ENCODE peak calls at places on chromosome 18, in four cellular contexts. J is NCI-H2029 treated with DMSO at 0.1 percent for 48 hours; B is CD8-positive, alpha-beta memory T cell; H is NCI-H1694. F is an unnamed sample.

GRCh38 chr18:35131387-35132283 is 90.4 kb downstream of the MAPRE2 start:
- DNase-seq in H (no peak), J (no peak), B (no peak), F (no peak)

GRCh38 chr18:34773961-34774754 is 64.1 kb downstream of the DTNA start:
- DNase-seq in J (peak), B (no peak), H (no peak), F (no peak)

GRCh38 chr18:58402247-58402646 is 226.6 kb downstream of the ALPK2 start:
- DNase-seq in H (no peak), J (no peak), B (no peak), F (no peak)

GRCh38 chr18:10771053-10771709 is 245.4 kb downstream of the NAPG start:
- DNase-seq in H (no peak), B (no peak), J (no peak), F (no peak)

GRCh38 chr18:47280121-47280520 is 28.7 kb upstream of the SKOR2 start:
- DNase-seq in J (no peak), H (no peak), B (no peak), F (no peak)

GRCh38 chr18:41378628-41379027 is 576.4 kb upstream of the PIK3C3 start:
- DNase-seq in J (no peak), B (no peak), H (no peak), F (no peak)

GRCh38 chr18:75840131-75840530 is 412.6 kb upstream of the SMIM21 start:
- DNase-seq in H (no peak), B (no peak), J (no peak), F (no peak)

GRCh38 chr18:74896390-74896991 is 298.8 kb downstream of the ZNF407 start:
- DNase-seq in B (peak), J (no peak), H (no peak), F (peak)

GRCh38 chr18:35311506-35311905 is 21.5 kb upstream of the ZSCAN30 start:
- DNase-seq in J (no peak), B (no peak), H (no peak), F (no peak)

GRCh38 chr18:48639772-48640432 is 101.1 kb downstream of the CTIF start:
- DNase-seq in J (no peak), B (no peak), H (no peak), F (no peak)

GRCh38 chr18:64164883-64165282 is 16.0 kb upstream of the LINC00305 start:
- DNase-seq in H (no peak), B (no peak), J (no peak), F (no peak)

GRCh38 chr18:79394438-79395307 is 1.1 kb upstream of the NFATC1 start:
- DNase-seq in J (no peak), H (no peak), B (peak), F (peak)

GRCh38 chr18:22883189-22883588 is 49.9 kb upstream of the RBBP8 start:
- DNase-seq in J (no peak), H (no peak), B (no peak), F (no peak)

GRCh38 chr18:8461544-8461943 is 147.7 kb upstream of the RAB12 start:
- DNase-seq in J (no peak), H (no peak), B (no peak), F (no peak)

GRCh38 chr18:9835112-9835755 is 50.5 kb upstream of the TXNDC2 start:
- DNase-seq in H (no peak), B (no peak), J (peak), F (no peak)

GRCh38 chr18:31723998-31724711 is 36.5 kb downstream of the SLC25A52 start:
- DNase-seq in J (no peak), B (no peak), H (no peak), F (no peak)

GRCh38 chr18:22424564-22424963 is 6.8 kb upstream of the CTAGE1 start:
- DNase-seq in H (no peak), J (no peak), B (no peak), F (no peak)

GRCh38 chr18:25669741-25670140 is 317.8 kb upstream of the ZNF521 start:
- DNase-seq in B (no peak), H (no peak), J (no peak), F (no peak)

GRCh38 chr18:60372598-60372997 is at the start of gene MC4R:
- DNase-seq in J (peak), H (peak), B (no peak), F (peak)

GRCh38 chr18:50341443-50341842 is 33.4 kb upstream of the SKA1 start:
- DNase-seq in B (no peak), H (no peak), J (no peak), F (no peak)

GRCh38 chr18:30987479-30988241 is 54.9 kb downstream of the DSC3 start:
- DNase-seq in J (no peak), H (no peak), B (no peak), F (no peak)

GRCh38 chr18:22930089-22930713 is 2.9 kb upstream of the RBBP8 start:
- DNase-seq in B (peak), H (peak), J (peak), F (peak)

GRCh38 chr18:9653390-9653789 is 39.0 kb upstream of the PPP4R1 start:
- DNase-seq in J (no peak), H (no peak), B (no peak), F (no peak)

GRCh38 chr18:2654105-2654827 is 1.3 kb upstream of the SMCHD1 start:
- DNase-seq in H (no peak), B (no peak), J (no peak), F (no peak)

GRCh38 chr18:48452863-48453323 is 43.7 kb upstream of the ZBTB7C start:
- DNase-seq in H (no peak), J (no peak), B (no peak), F (no peak)

GRCh38 chr18:37309861-37310260 is 255.7 kb downstream of the CELF4 start:
- DNase-seq in J (no peak), B (no peak), H (no peak), F (no peak)

GRCh38 chr18:21740724-21741510 is at the start of gene MIB1:
- DNase-seq in J (peak), H (peak), B (peak), F (no peak)

GRCh38 chr18:57841568-57841967 is 38.5 kb upstream of the ATP8B1 start:
- DNase-seq in J (no peak), B (no peak), H (no peak), F (no peak)

GRCh38 chr18:75478996-75479870 is 51.7 kb upstream of the SMIM21 start:
- DNase-seq in J (peak), H (peak), B (peak), F (no peak)

GRCh38 chr18:12074734-12075133 is 18.9 kb upstream of the ANKRD62 start:
- DNase-seq in H (no peak), J (no peak), B (no peak), F (no peak)

GRCh38 chr18:9575558-9575957 is 38.8 kb downstream of the PPP4R1 start:
- DNase-seq in H (no peak), J (peak), B (no peak), F (no peak)

GRCh38 chr18:52339891-52340371 is at the start of gene DCC:
- DNase-seq in J (peak), H (peak), B (no peak), F (peak)

GRCh38 chr18:48393776-48394175 is 15.4 kb downstream of the ZBTB7C start:
- DNase-seq in H (no peak), B (no peak), J (no peak), F (no peak)

F was measured in NCI-H1048.